ENCODE peak calls at places on chromosomes 13 and 19, in nine cellular contexts. One of them, this sample, is unnamed. For H3K4me1, the result is how much of the 10 kb centered on the place peaks cover.

GRCh38 chr19:10533656-10534386 is 9.9 kb upstream of the ATG4D start:
- DNase-seq in fibroblast of lung: peak
- DNase-seq in neural progenitor cell: no peak
- DNase-seq in heart left ventricle: no peak
- DNase-seq in naive thymus-derived CD4-positive, alpha-beta T cell: no peak
- DNase-seq in right atrium auricular region: no peak
- DNase-seq in SK-N-SH: no peak
- DNase-seq in Peyer's patch: no peak
- DNase-seq in upper lobe of right lung: no peak
- DNase-seq in this sample: no peak

GRCh38 chr19:38488811-38489481 is 55.5 kb downstream of the RYR1 start:
- DNase-seq in neural progenitor cell: no peak
- DNase-seq in SK-N-SH: no peak
- DNase-seq in right atrium auricular region: no peak
- DNase-seq in Peyer's patch: no peak
- DNase-seq in upper lobe of right lung: no peak
- DNase-seq in fibroblast of lung: no peak
- DNase-seq in naive thymus-derived CD4-positive, alpha-beta T cell: no peak
- DNase-seq in heart left ventricle: no peak
- DNase-seq in this sample: no peak

GRCh38 chr19:6610934-6611370 is 20.0 kb upstream of the CD70 start:
- DNase-seq in SK-N-SH: no peak
- DNase-seq in upper lobe of right lung: no peak
- DNase-seq in heart left ventricle: no peak
- DNase-seq in fibroblast of lung: peak
- DNase-seq in naive thymus-derived CD4-positive, alpha-beta T cell: no peak
- DNase-seq in right atrium auricular region: peak
- DNase-seq in Peyer's patch: no peak
- DNase-seq in neural progenitor cell: no peak
- DNase-seq in this sample: no peak

GRCh38 chr19:29873024-29873800 is 61.4 kb downstream of the CCNE1 start:
- DNase-seq in neural progenitor cell: peak
- DNase-seq in fibroblast of lung: peak
- DNase-seq in right atrium auricular region: no peak
- DNase-seq in naive thymus-derived CD4-positive, alpha-beta T cell: peak
- DNase-seq in Peyer's patch: peak
- DNase-seq in SK-N-SH: peak
- DNase-seq in upper lobe of right lung: peak
- DNase-seq in heart left ventricle: peak
- DNase-seq in this sample: peak

GRCh38 chr19:9953802-9954542 is 17.7 kb upstream of the OLFM2 start:
- DNase-seq in fibroblast of lung: peak
- DNase-seq in neural progenitor cell: no peak
- DNase-seq in upper lobe of right lung: no peak
- DNase-seq in Peyer's patch: no peak
- DNase-seq in right atrium auricular region: no peak
- DNase-seq in heart left ventricle: no peak
- DNase-seq in naive thymus-derived CD4-positive, alpha-beta T cell: no peak
- DNase-seq in SK-N-SH: no peak
- DNase-seq in this sample: no peak

GRCh38 chr19:49469828-49470614 is 4.0 kb upstream of the FLT3LG start:
- DNase-seq in neural progenitor cell: no peak
- DNase-seq in fibroblast of lung: no peak
- DNase-seq in Peyer's patch: peak
- DNase-seq in right atrium auricular region: no peak
- DNase-seq in naive thymus-derived CD4-positive, alpha-beta T cell: peak
- DNase-seq in upper lobe of right lung: no peak
- DNase-seq in heart left ventricle: no peak
- DNase-seq in SK-N-SH: no peak
- DNase-seq in this sample: peak

GRCh38 chr13:57629391-57629804 is 2.1 kb upstream of the PCDH17 start:
- DNase-seq in naive thymus-derived CD4-positive, alpha-beta T cell: no peak
- DNase-seq in neural progenitor cell: no peak
- DNase-seq in Peyer's patch: no peak
- DNase-seq in right atrium auricular region: no peak
- DNase-seq in upper lobe of right lung: peak
- DNase-seq in fibroblast of lung: no peak
- DNase-seq in SK-N-SH: peak
- DNase-seq in heart left ventricle: peak
- DNase-seq in this sample: no peak

GRCh38 chr19:39474139-39474620 is 6.5 kb upstream of the TIMM50 start:
- DNase-seq in neural progenitor cell: peak
- DNase-seq in naive thymus-derived CD4-positive, alpha-beta T cell: peak
- DNase-seq in upper lobe of right lung: peak
- DNase-seq in right atrium auricular region: no peak
- DNase-seq in SK-N-SH: peak
- DNase-seq in fibroblast of lung: peak
- DNase-seq in heart left ventricle: peak
- DNase-seq in Peyer's patch: peak
- DNase-seq in this sample: peak

GRCh38 chr13:52010890-52011689 is at the start of gene ATP7B:
- DNase-seq in SK-N-SH: peak
- DNase-seq in naive thymus-derived CD4-positive, alpha-beta T cell: no peak
- DNase-seq in fibroblast of lung: peak
- DNase-seq in Peyer's patch: no peak
- DNase-seq in right atrium auricular region: peak
- DNase-seq in upper lobe of right lung: no peak
- DNase-seq in heart left ventricle: peak
- DNase-seq in neural progenitor cell: peak
- DNase-seq in this sample: peak

GRCh38 chr13:99314640-99315176 is 7.5 kb upstream of the GPR183 start:
- DNase-seq in Peyer's patch: no peak
- DNase-seq in fibroblast of lung: peak
- DNase-seq in upper lobe of right lung: no peak
- DNase-seq in right atrium auricular region: no peak
- DNase-seq in neural progenitor cell: no peak
- DNase-seq in heart left ventricle: no peak
- DNase-seq in SK-N-SH: no peak
- DNase-seq in naive thymus-derived CD4-positive, alpha-beta T cell: peak
- DNase-seq in this sample: peak

GRCh38 chr19:55075366-55075998 is at the start of gene EPS8L1:
- DNase-seq in fibroblast of lung: no peak
- DNase-seq in heart left ventricle: no peak
- DNase-seq in Peyer's patch: no peak
- DNase-seq in neural progenitor cell: no peak
- DNase-seq in upper lobe of right lung: peak
- DNase-seq in right atrium auricular region: no peak
- DNase-seq in SK-N-SH: no peak
- DNase-seq in naive thymus-derived CD4-positive, alpha-beta T cell: no peak
- DNase-seq in this sample: no peak
- H3K4me3 ChIP-seq in fibroblast of lung: no peak
- H3K4me3 ChIP-seq in heart left ventricle: no peak
- H3K4me3 ChIP-seq in Peyer's patch: no peak
- H3K4me3 ChIP-seq in neural progenitor cell: no peak
- H3K4me3 ChIP-seq in upper lobe of right lung: no peak
- H3K4me3 ChIP-seq in right atrium auricular region: no peak
- H3K4me3 ChIP-seq in SK-N-SH: no peak
- H3K4me3 ChIP-seq in naive thymus-derived CD4-positive, alpha-beta T cell: no peak
- H3K4me3 ChIP-seq in this sample: no peak

GRCh38 chr19:3966051-3967017 is 4.6 kb downstream of the DAPK3 start:
- DNase-seq in Peyer's patch: no peak
- DNase-seq in neural progenitor cell: peak
- DNase-seq in upper lobe of right lung: no peak
- DNase-seq in naive thymus-derived CD4-positive, alpha-beta T cell: no peak
- DNase-seq in fibroblast of lung: no peak
- DNase-seq in SK-N-SH: no peak
- DNase-seq in heart left ventricle: peak
- DNase-seq in right atrium auricular region: no peak
- DNase-seq in this sample: no peak
- H3K27ac ChIP-seq in Peyer's patch: peak
- H3K27ac ChIP-seq in neural progenitor cell: no peak
- H3K27ac ChIP-seq in upper lobe of right lung: peak
- H3K27ac ChIP-seq in naive thymus-derived CD4-positive, alpha-beta T cell: no peak
- H3K27ac ChIP-seq in fibroblast of lung: no peak
- H3K27ac ChIP-seq in SK-N-SH: no peak
- H3K27ac ChIP-seq in heart left ventricle: peak
- H3K27ac ChIP-seq in right atrium auricular region: peak
- H3K27ac ChIP-seq in this sample: no peak

DNA sequence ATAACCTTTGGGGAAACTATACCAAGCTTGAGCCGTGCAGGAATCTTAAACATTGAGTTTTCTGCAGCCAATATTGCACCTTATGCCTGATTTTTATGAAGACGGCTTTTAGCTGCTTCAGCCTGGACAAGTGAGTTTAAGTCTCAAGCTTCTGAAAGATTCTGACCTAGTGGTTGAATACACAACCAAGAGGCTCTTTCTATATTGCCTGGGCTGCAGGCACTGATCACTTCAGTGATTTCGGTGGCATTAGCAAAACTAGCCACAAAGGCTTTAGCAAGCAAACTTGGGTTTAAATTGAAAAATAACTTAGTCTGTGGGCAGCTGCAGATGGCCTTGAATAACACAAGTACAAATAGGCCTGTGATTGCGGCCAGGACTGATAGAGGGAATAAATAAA is 29.3 kb upstream of the RFXAP start:
- DNase-seq in Peyer's patch: no peak
- DNase-seq in upper lobe of right lung: no peak
- DNase-seq in neural progenitor cell: no peak
- DNase-seq in heart left ventricle: no peak
- DNase-seq in fibroblast of lung: no peak
- DNase-seq in SK-N-SH: no peak
- DNase-seq in right atrium auricular region: no peak
- DNase-seq in naive thymus-derived CD4-positive, alpha-beta T cell: no peak
- DNase-seq in this sample: no peak
- H3K4me1 ChIP-seq in Peyer's patch: under half
- H3K4me1 ChIP-seq in upper lobe of right lung: under half
- H3K4me1 ChIP-seq in neural progenitor cell: under half
- H3K4me1 ChIP-seq in heart left ventricle: under half
- H3K4me1 ChIP-seq in fibroblast of lung: under half
- H3K4me1 ChIP-seq in SK-N-SH: under half
- H3K4me1 ChIP-seq in right atrium auricular region: under half
- H3K4me1 ChIP-seq in naive thymus-derived CD4-positive, alpha-beta T cell: under half
- H3K4me1 ChIP-seq in this sample: under half

GRCh38 chr13:93502071-93502470 is 275.5 kb downstream of the GPC6 start:
- DNase-seq in Peyer's patch: no peak
- DNase-seq in fibroblast of lung: no peak
- DNase-seq in upper lobe of right lung: no peak
- DNase-seq in heart left ventricle: no peak
- DNase-seq in right atrium auricular region: no peak
- DNase-seq in naive thymus-derived CD4-positive, alpha-beta T cell: no peak
- DNase-seq in neural progenitor cell: no peak
- DNase-seq in SK-N-SH: no peak
- DNase-seq in this sample: no peak

GRCh38 chr13:93502987-93503386 is 276.4 kb downstream of the GPC6 start:
- DNase-seq in upper lobe of right lung: no peak
- DNase-seq in right atrium auricular region: no peak
- DNase-seq in heart left ventricle: no peak
- DNase-seq in fibroblast of lung: no peak
- DNase-seq in neural progenitor cell: no peak
- DNase-seq in Peyer's patch: no peak
- DNase-seq in naive thymus-derived CD4-positive, alpha-beta T cell: no peak
- DNase-seq in SK-N-SH: no peak
- DNase-seq in this sample: no peak

GRCh38 chr13:93496985-93497673 is 270.5 kb downstream of the GPC6 start:
- DNase-seq in fibroblast of lung: no peak
- DNase-seq in SK-N-SH: peak
- DNase-seq in right atrium auricular region: no peak
- DNase-seq in heart left ventricle: no peak
- DNase-seq in upper lobe of right lung: no peak
- DNase-seq in naive thymus-derived CD4-positive, alpha-beta T cell: no peak
- DNase-seq in neural progenitor cell: peak
- DNase-seq in Peyer's patch: no peak
- DNase-seq in this sample: no peak
- H3K4me3 ChIP-seq in fibroblast of lung: no peak
- H3K4me3 ChIP-seq in SK-N-SH: peak
- H3K4me3 ChIP-seq in right atrium auricular region: no peak
- H3K4me3 ChIP-seq in heart left ventricle: no peak
- H3K4me3 ChIP-seq in upper lobe of right lung: no peak
- H3K4me3 ChIP-seq in naive thymus-derived CD4-positive, alpha-beta T cell: no peak
- H3K4me3 ChIP-seq in neural progenitor cell: no peak
- H3K4me3 ChIP-seq in Peyer's patch: no peak
- H3K4me3 ChIP-seq in this sample: no peak

GRCh38 chr13:49053899-49054298 is 78.2 kb downstream of the FNDC3A start:
- DNase-seq in naive thymus-derived CD4-positive, alpha-beta T cell: no peak
- DNase-seq in heart left ventricle: no peak
- DNase-seq in Peyer's patch: no peak
- DNase-seq in neural progenitor cell: no peak
- DNase-seq in SK-N-SH: no peak
- DNase-seq in fibroblast of lung: no peak
- DNase-seq in upper lobe of right lung: no peak
- DNase-seq in right atrium auricular region: no peak
- DNase-seq in this sample: no peak

GRCh38 chr13:49057176-49057575 is 81.5 kb downstream of the FNDC3A start:
- DNase-seq in Peyer's patch: no peak
- DNase-seq in SK-N-SH: no peak
- DNase-seq in upper lobe of right lung: no peak
- DNase-seq in naive thymus-derived CD4-positive, alpha-beta T cell: no peak
- DNase-seq in fibroblast of lung: no peak
- DNase-seq in neural progenitor cell: no peak
- DNase-seq in right atrium auricular region: no peak
- DNase-seq in heart left ventricle: no peak
- DNase-seq in this sample: no peak

GRCh38 chr13:49055021-49055420 is 79.3 kb downstream of the FNDC3A start:
- DNase-seq in upper lobe of right lung: no peak
- DNase-seq in SK-N-SH: no peak
- DNase-seq in neural progenitor cell: no peak
- DNase-seq in right atrium auricular region: no peak
- DNase-seq in heart left ventricle: no peak
- DNase-seq in fibroblast of lung: no peak
- DNase-seq in Peyer's patch: no peak
- DNase-seq in naive thymus-derived CD4-positive, alpha-beta T cell: no peak
- DNase-seq in this sample: no peak

GRCh38 chr13:49052801-49053200 is 77.1 kb downstream of the FNDC3A start:
- DNase-seq in fibroblast of lung: peak
- DNase-seq in neural progenitor cell: no peak
- DNase-seq in right atrium auricular region: no peak
- DNase-seq in upper lobe of right lung: no peak
- DNase-seq in SK-N-SH: no peak
- DNase-seq in heart left ventricle: no peak
- DNase-seq in Peyer's patch: no peak
- DNase-seq in naive thymus-derived CD4-positive, alpha-beta T cell: no peak
- DNase-seq in this sample: no peak

DNA sequence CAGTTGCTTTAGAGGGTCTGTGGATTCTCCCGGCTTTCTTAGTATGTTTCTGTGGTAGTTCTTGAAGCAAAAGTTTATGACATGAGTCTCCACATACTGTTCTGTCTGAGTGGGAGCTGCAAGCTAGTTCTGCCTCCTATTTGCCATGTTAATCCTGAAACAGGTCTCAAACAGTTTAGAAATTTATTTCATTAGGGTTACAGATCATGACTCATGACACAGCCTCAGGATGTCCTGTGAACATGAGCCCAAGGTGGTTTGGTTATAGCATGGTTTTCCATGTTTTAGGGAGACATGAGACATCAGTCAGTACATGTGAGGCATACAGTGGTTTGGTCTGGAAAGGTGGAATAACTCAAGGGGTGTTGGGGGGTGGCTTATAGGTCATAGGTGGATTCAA is 77.5 kb downstream of the FNDC3A start:
- DNase-seq in heart left ventricle: no peak
- DNase-seq in neural progenitor cell: no peak
- DNase-seq in naive thymus-derived CD4-positive, alpha-beta T cell: no peak
- DNase-seq in SK-N-SH: no peak
- DNase-seq in upper lobe of right lung: no peak
- DNase-seq in Peyer's patch: no peak
- DNase-seq in right atrium auricular region: no peak
- DNase-seq in fibroblast of lung: no peak
- DNase-seq in this sample: no peak
- H3K27ac ChIP-seq in heart left ventricle: no peak
- H3K27ac ChIP-seq in neural progenitor cell: no peak
- H3K27ac ChIP-seq in naive thymus-derived CD4-positive, alpha-beta T cell: no peak
- H3K27ac ChIP-seq in SK-N-SH: no peak
- H3K27ac ChIP-seq in upper lobe of right lung: no peak
- H3K27ac ChIP-seq in Peyer's patch: no peak
- H3K27ac ChIP-seq in right atrium auricular region: no peak
- H3K27ac ChIP-seq in fibroblast of lung: no peak
- H3K27ac ChIP-seq in this sample: no peak